ENCODE peak calls at places on chromosomes 5 and 9, in eight cellular contexts. V is activated CD4-positive, CD25-positive, alpha-beta regulatory T cell treated with anti-CD3 and anti-CD28 coated beads, Interleukin-2, amount 50 U/mL, for 24 hours; E is naive thymus-derived CD4-positive, alpha-beta T cell; H is right cardiac atrium; Z is RWPE2; I is activated T-cell treated with anti-CD3 and anti-CD28 coated beads, Interleukin-2, amount 50 U/mL, for 72 hours; K is Right ventricle myocardium superior; Q is PC-3. O is an unnamed sample.

GRCh38 chr9:93228453-93228852 is 44.5 kb downstream of the WNK2 start:
- ATAC-seq in K (no peak), V (no peak), Z (no peak), Q (no peak), H (no peak), I (no peak), E (no peak), O (no peak)

GRCh38 chr9:27861887-27862286 is 288.6 kb upstream of the C9orf72 start:
- ATAC-seq in K (no peak), Q (no peak), E (no peak), Z (peak; percentile 67), I (no peak), H (no peak), V (no peak), O (peak; percentile 80)

GRCh38 chr9:115691097-115691496 is 462.5 kb upstream of the PAPPA start:
- ATAC-seq in K (peak; percentile 60), H (peak; percentile 69), I (no peak), V (no peak), Q (peak; percentile 88), Z (peak; percentile 89), E (no peak), O (peak; percentile 91)

GRCh38 chr5:144156767-144157171 is 13.7 kb downstream of the YIPF5 start:
- ATAC-seq in Q (peak; percentile 22), I (no peak), V (no peak), E (no peak), K (no peak), Z (peak; percentile 40), H (no peak), O (no peak)

GRCh38 chr9:36823466-36823865 is 210.6 kb downstream of the PAX5 start:
- ATAC-seq in K (no peak), Q (no peak), Z (no peak), H (no peak), V (no peak), E (no peak), I (peak; percentile 35), O (no peak)

GRCh38 chr5:315488-316209 is 5.9 kb upstream of the AHRR start:
- ATAC-seq in H (no peak), Z (no peak), V (no peak), E (no peak), I (no peak), Q (no peak), K (no peak), O (no peak)

GRCh38 chr9:124213396-124213795 is 44.4 kb upstream of the NEK6 start:
- ATAC-seq in Q (no peak), K (no peak), I (no peak), V (no peak), Z (no peak), H (no peak), E (no peak), O (no peak)

GRCh38 chr9:96026655-96027213 is 151.2 kb downstream of the ERCC6L2 start:
- ATAC-seq in I (peak; percentile 16), V (no peak), K (no peak), H (peak; percentile 0), Z (no peak), Q (no peak), E (peak; percentile 25), O (no peak)

GRCh38 chr9:92911496-92912475 is 33.9 kb upstream of the ZNF484 start:
- ATAC-seq in Z (peak; percentile 69), H (no peak), K (no peak), I (no peak), E (no peak), V (no peak), Q (peak; percentile 84), O (no peak)

GRCh38 chr5:173217626-173218397 is 17.2 kb downstream of the NKX2-5 start:
- ATAC-seq in Q (no peak), I (no peak), E (no peak), H (no peak), Z (peak; percentile 44), V (no peak), K (no peak), O (no peak)

GRCh38 chr5:14664270-14665109 is at the start of gene OTULIN:
- ATAC-seq in Z (peak; percentile 71), Q (peak; percentile 79), I (peak; percentile 87), V (peak; percentile 75), H (peak; percentile 98), E (peak; percentile 85), K (peak; percentile 98), O (peak; percentile 94)

GRCh38 chr5:14146725-14147124 is 3.6 kb downstream of the TRIO start:
- ATAC-seq in H (no peak), Z (no peak), E (no peak), I (no peak), V (no peak), Q (no peak), K (peak; percentile 9), O (no peak)

GRCh38 chr5:107951322-107951721 is 280.6 kb upstream of the EFNA5 start:
- ATAC-seq in I (no peak), V (no peak), K (peak; percentile 64), E (no peak), H (no peak), Q (no peak), Z (no peak), O (no peak)

GRCh38 chr9:136900988-136901515 is 14.7 kb downstream of the TRAF2 start:
- ATAC-seq in H (no peak), V (no peak), Q (peak; percentile 72), K (no peak), Z (peak; percentile 48), I (no peak), E (no peak), O (no peak)

GRCh38 chr5:67510204-67510603 is 313.6 kb upstream of the CD180 start:
- ATAC-seq in Q (peak; percentile 40), E (no peak), I (no peak), V (no peak), Z (peak; percentile 25), K (no peak), H (no peak), O (no peak)

GRCh38 chr5:177123789-177124485 is 9.6 kb upstream of the NSD1 start:
- ATAC-seq in K (no peak), E (peak; percentile 12), Q (no peak), I (no peak), H (no peak), V (no peak), Z (no peak), O (no peak)

GRCh38 chr5:74120585-74120984 is 494.6 kb downstream of the ARHGEF28 start:
- ATAC-seq in H (no peak), Z (no peak), I (no peak), E (no peak), V (no peak), K (no peak), Q (no peak), O (no peak)

GRCh38 chr9:130379649-130379970 is 65.2 kb upstream of the ASS1 start:
- ATAC-seq in E (no peak), H (no peak), Z (no peak), I (no peak), K (no peak), V (no peak), Q (no peak), O (no peak)

GRCh38 chr9:98506422-98507054 is 202.2 kb downstream of the GABBR2 start:
- ATAC-seq in Z (no peak), Q (no peak), E (no peak), V (no peak), I (no peak), K (no peak), H (no peak), O (no peak)

GRCh38 chr9:126336350-126337335 is 10.0 kb downstream of the MVB12B start:
- ATAC-seq in Z (no peak), K (peak; percentile 14), E (peak; percentile 61), I (no peak), H (no peak), Q (no peak), V (no peak), O (no peak)

GRCh38 chr5:35821513-35821912 is 35.2 kb upstream of the IL7R start:
- ATAC-seq in E (no peak), Z (no peak), V (peak; percentile 55), K (no peak), Q (no peak), H (no peak), I (peak; percentile 70), O (no peak)

GRCh38 chr9:118751848-118752223 is 617.4 kb downstream of the BRINP1 start:
- ATAC-seq in K (no peak), Z (no peak), H (no peak), I (no peak), Q (no peak), E (no peak), V (no peak), O (no peak)

GRCh38 chr5:137870647-137871339 is 3.1 kb downstream of the MYOT start:
- ATAC-seq in V (no peak), H (no peak), Z (no peak), I (no peak), K (peak; percentile 50), E (no peak), Q (no peak), O (no peak)

GRCh38 chr9:129803679-129804065 is 688 bp downstream of the TOR1B start:
- ATAC-seq in V (no peak), H (no peak), E (no peak), K (no peak), I (peak; percentile 2), Q (peak; percentile 34), Z (no peak), O (peak; percentile 8)

GRCh38 chr5:83595217-83595616 is 123.7 kb downstream of the VCAN start:
- ATAC-seq in Q (peak; percentile 40), H (no peak), E (no peak), I (no peak), V (no peak), K (no peak), Z (no peak), O (no peak)

GRCh38 chr9:120768870-120769269 is 24.3 kb downstream of the FBXW2 start:
- ATAC-seq in I (peak; percentile 77), H (no peak), Z (peak; percentile 21), Q (no peak), V (no peak), K (no peak), E (no peak), O (no peak)

GRCh38 chr9:85142461-85143401 is 473.2 kb downstream of the NTRK2 start:
- ATAC-seq in I (no peak), Q (no peak), Z (peak; percentile 12), V (no peak), K (peak; percentile 63), E (no peak), H (peak; percentile 20), O (no peak)

GRCh38 chr5:172119921-172120688 is 67.9 kb downstream of the STK10 start:
- ATAC-seq in E (no peak), Z (peak; percentile 28), Q (no peak), H (no peak), K (no peak), I (no peak), V (no peak), O (no peak)

GRCh38 chr5:17257705-17258273 is 40.4 kb downstream of the BASP1 start:
- ATAC-seq in V (peak; percentile 72), I (peak; percentile 64), H (no peak), E (no peak), Z (peak; percentile 5), K (no peak), Q (peak; percentile 42), O (peak; percentile 62)

GRCh38 chr5:79990205-79990597 is 861 bp downstream of the MTX3 start:
- ATAC-seq in Z (no peak), E (no peak), H (no peak), V (peak; percentile 84), Q (peak; percentile 10), I (peak; percentile 78), K (no peak), O (no peak)

GRCh38 chr5:125655156-125655555 is 768.1 kb upstream of the GRAMD2B start:
- ATAC-seq in E (no peak), K (no peak), V (no peak), I (no peak), H (no peak), Z (no peak), Q (no peak), O (no peak)

GRCh38 chr9:20701058-20701457 is 17.0 kb downstream of the FOCAD start:
- ATAC-seq in I (no peak), H (peak; percentile 69), Q (no peak), Z (no peak), V (no peak), E (no peak), K (peak; percentile 74), O (peak; percentile 31)

GRCh38 chr5:1173485-1174070 is 27.8 kb upstream of the SLC6A19 start:
- ATAC-seq in E (no peak), Z (no peak), Q (no peak), I (no peak), V (no peak), K (no peak), H (peak; percentile 9), O (no peak)